ENCODE peak calls at places on chromosome 16, in ten cellular contexts. P, Q, J, D, Y, X, U, E, L and M are unnamed samples.

GRCh38 chr16:68283840-68284595 is 19.7 kb downstream of the SLC7A6 start:
- DNase-seq in Y (no peak), D (no peak), L (no peak), Q (no peak), J (no peak), E (no peak), U (no peak), X (no peak), P (no peak), M (no peak)

GRCh38 chr16:2904922-2905240 is 6.8 kb upstream of the FLYWCH1 start:
- DNase-seq in P (no peak), J (no peak), Q (no peak), Y (no peak), E (no peak), L (no peak), U (no peak), D (no peak), X (peak), M (no peak)

GRCh38 chr16:8589293-8590160 is 784 bp downstream of the TMEM114 start:
- DNase-seq in Q (no peak), D (no peak), E (no peak), U (no peak), X (peak), P (no peak), L (no peak), J (no peak), Y (no peak), M (no peak)

GRCh38 chr16:46884513-46885293 is 541 bp downstream of the GPT2 start:
- DNase-seq in Y (no peak), Q (no peak), X (peak), U (no peak), D (no peak), P (no peak), E (no peak), L (no peak), J (no peak), M (peak)

GRCh38 chr16:2979669-2980226 is 498 bp downstream of the PKMYT1 start:
- DNase-seq in U (no peak), J (no peak), E (no peak), Y (no peak), D (no peak), L (no peak), P (no peak), X (no peak), Q (no peak), M (no peak)

GRCh38 chr16:50880926-50881325 is 139.0 kb downstream of the CYLD start:
- DNase-seq in E (no peak), L (no peak), D (no peak), Y (no peak), J (no peak), U (no peak), P (no peak), X (no peak), Q (no peak), M (no peak)

GRCh38 chr16:50631249-50631984 is 49.7 kb downstream of the SNX20 start:
- DNase-seq in P (no peak), X (no peak), J (no peak), D (no peak), Y (no peak), E (no peak), L (no peak), Q (no peak), U (no peak), M (no peak)

GRCh38 chr16:75254359-75254837 is 3.0 kb upstream of the BCAR1 start:
- DNase-seq in D (no peak), E (no peak), L (no peak), U (no peak), Y (peak), J (no peak), X (no peak), P (no peak), Q (peak), M (no peak)

GRCh38 chr16:9484436-9484835 is 393.0 kb downstream of the HAPSTR1 start:
- DNase-seq in E (no peak), Y (no peak), D (no peak), J (no peak), Q (no peak), X (no peak), P (no peak), L (no peak), U (no peak), M (no peak)

GRCh38 chr16:7509919-7510705 is 177.5 kb downstream of the RBFOX1 start:
- DNase-seq in P (no peak), E (no peak), X (no peak), D (no peak), J (no peak), U (no peak), Y (no peak), Q (no peak), L (no peak), M (no peak)

GRCh38 chr16:31351937-31352315 is 3.0 kb upstream of the ITGAX start:
- DNase-seq in Y (no peak), U (no peak), J (no peak), X (no peak), L (no peak), E (no peak), D (no peak), P (no peak), Q (no peak), M (no peak)

GRCh38 chr16:74667215-74667765 is 613 bp upstream of the RFWD3 start:
- DNase-seq in J (peak), Y (peak), X (peak), L (peak), Q (no peak), D (no peak), E (no peak), P (peak), U (no peak), M (peak)

GRCh38 chr16:80007216-80007615 is 406.7 kb upstream of the MAF start:
- DNase-seq in U (no peak), J (no peak), P (no peak), Y (no peak), D (no peak), E (no peak), X (no peak), Q (no peak), L (no peak), M (no peak)

GRCh38 chr16:55487048-55487803 is 8.2 kb downstream of the MMP2 start:
- DNase-seq in D (no peak), L (no peak), Y (peak), U (no peak), J (no peak), P (no peak), E (no peak), X (no peak), Q (peak), M (no peak)

GRCh38 chr16:88809676-88810165 is 2.0 kb downstream of the APRT start:
- DNase-seq in X (no peak), Y (peak), U (no peak), L (no peak), P (no peak), E (no peak), D (no peak), Q (no peak), J (no peak), M (no peak)

GRCh38 chr16:81765111-81765919 is 13.8 kb upstream of the PLCG2 start:
- DNase-seq in Y (no peak), J (no peak), P (no peak), E (no peak), U (no peak), L (no peak), D (no peak), Q (no peak), X (no peak), M (no peak)

GRCh38 chr16:67246081-67246944 is 968 bp downstream of the FHOD1 start:
- DNase-seq in E (no peak), Y (peak), D (peak), P (peak), Q (peak), U (no peak), J (peak), X (peak), L (peak), M (peak)

GRCh38 chr16:81447383-81448101 is 2.9 kb downstream of the CMIP start:
- DNase-seq in J (no peak), U (no peak), Y (no peak), X (peak), Q (no peak), E (no peak), D (no peak), L (no peak), P (no peak), M (no peak)

GRCh38 chr16:75012380-75013081 is 13.7 kb downstream of the ZNRF1 start:
- DNase-seq in Y (no peak), P (no peak), Q (no peak), J (no peak), E (no peak), X (no peak), U (no peak), L (no peak), D (no peak), M (no peak)

GRCh38 chr16:83813818-83814653 is 6.3 kb downstream of the HSBP1 start:
- DNase-seq in J (no peak), L (no peak), D (no peak), E (no peak), Y (peak), U (no peak), Q (peak), P (no peak), X (peak), M (peak)

GRCh38 chr16:17348826-17349225 is 121.9 kb downstream of the XYLT1 start:
- DNase-seq in J (no peak), E (no peak), D (no peak), Y (no peak), Q (no peak), X (no peak), U (no peak), L (no peak), P (no peak), M (no peak)

GRCh38 chr16:69328854-69329316 is 1.5 kb downstream of the PDF start:
- DNase-seq in P (no peak), U (no peak), D (no peak), X (no peak), Y (no peak), J (no peak), L (no peak), E (no peak), Q (no peak), M (no peak)

GRCh38 chr16:11330526-11331237 is 14.6 kb upstream of the RMI2 start:
- DNase-seq in E (no peak), J (no peak), U (no peak), Q (no peak), P (no peak), X (no peak), D (no peak), Y (no peak), L (no peak), M (no peak)

GRCh38 chr16:55480228-55480655 is 1.2 kb downstream of the MMP2 start:
- DNase-seq in P (no peak), Y (peak), X (peak), D (no peak), U (peak), E (no peak), Q (peak), L (no peak), J (no peak), M (no peak)

GRCh38 chr16:23682181-23682580 is 3.5 kb downstream of the PLK1 start:
- DNase-seq in P (no peak), U (no peak), X (no peak), J (no peak), L (no peak), Y (no peak), D (no peak), Q (no peak), E (no peak), M (no peak)

GRCh38 chr16:12258806-12259205 is 282.3 kb downstream of the SNX29 start:
- DNase-seq in X (no peak), Y (no peak), P (no peak), E (no peak), U (no peak), D (no peak), Q (no peak), L (no peak), J (no peak), M (no peak)

GRCh38 chr16:86477642-86478041 is 32.7 kb upstream of the FOXF1 start:
- DNase-seq in E (no peak), L (no peak), X (no peak), P (no peak), U (no peak), Y (no peak), J (no peak), Q (no peak), D (no peak), M (no peak)

GRCh38 chr16:80804451-80805383 is at the start of gene CDYL2:
- DNase-seq in U (no peak), L (peak), Y (no peak), E (no peak), P (peak), D (no peak), Q (no peak), X (peak), J (peak), M (peak)

GRCh38 chr16:11602321-11602720 is 15.6 kb upstream of the LITAF start:
- DNase-seq in D (no peak), Y (no peak), P (no peak), Q (no peak), U (no peak), J (no peak), L (no peak), X (no peak), E (no peak), M (no peak)